ENCODE peak calls at places on chromosome 5, in six cellular contexts. W, I, C, F, M and A are unnamed samples.

GRCh38 chr5:99068944-99069650 is 140.3 kb upstream of the CHD1 start:
- DNase-seq in I (no peak), F (no peak), W (no peak), C (no peak), M (no peak), A (no peak)

GRCh38 chr5:159105318-159106053 is 5.8 kb upstream of the EBF1 start:
- DNase-seq in M (no peak), I (no peak), F (no peak), W (no peak), C (no peak), A (no peak)

GRCh38 chr5:142748568-142749249 is 21.5 kb upstream of the ARHGAP26 start:
- DNase-seq in W (peak; percentile 70), I (no peak), C (no peak), F (no peak), M (peak; percentile 62), A (no peak)

GRCh38 chr5:133287500-133287899 is 235.7 kb downstream of the HSPA4 start:
- DNase-seq in M (no peak), I (no peak), C (no peak), W (no peak), F (peak; percentile 31), A (no peak)

GRCh38 chr5:169728-170094 is 21.6 kb upstream of the LRRC14B start:
- DNase-seq in M (no peak), W (no peak), C (no peak), F (no peak), I (no peak), A (no peak)

GRCh38 chr5:82418608-82418950 is 140.4 kb upstream of the RPS23 start:
- DNase-seq in F (no peak), C (no peak), I (no peak), W (no peak), M (no peak), A (no peak)

GRCh38 chr5:14574891-14575496 is 6.6 kb upstream of the OTULINL start:
- DNase-seq in M (peak; percentile 53), C (peak; percentile 67), F (peak; percentile 62), W (no peak), I (no peak), A (no peak)

GRCh38 chr5:118553662-118554061 is 434.7 kb downstream of the DTWD2 start:
- DNase-seq in I (peak; percentile 15), M (no peak), C (no peak), F (peak; percentile 79), W (no peak), A (peak; percentile 90)

GRCh38 chr5:893137-893506 is 438 bp downstream of the TRIP13 start:
- DNase-seq in M (no peak), F (no peak), I (no peak), C (no peak), W (no peak), A (no peak)

GRCh38 chr5:73823508-73823925 is 197.5 kb downstream of the ARHGEF28 start:
- DNase-seq in M (no peak), C (no peak), I (no peak), F (no peak), W (no peak), A (peak; percentile 45)

DNA sequence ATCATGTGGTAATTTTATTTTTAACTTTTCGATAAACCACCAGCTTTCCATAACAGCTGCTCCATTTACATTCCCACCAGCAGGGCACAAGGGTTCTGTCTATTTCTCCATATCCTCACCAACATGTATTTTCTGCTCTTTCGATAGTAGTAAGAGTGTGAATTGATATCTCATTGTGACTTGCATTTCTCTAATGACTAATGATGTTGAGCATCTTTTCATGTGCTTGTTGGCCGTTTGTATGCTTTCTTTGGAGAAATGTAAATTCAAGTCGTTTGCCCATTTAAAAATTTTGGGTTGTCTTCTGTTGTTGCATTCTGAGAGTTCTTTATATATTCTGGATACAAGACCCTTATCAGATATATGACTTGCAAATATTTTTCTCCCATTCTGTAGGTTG is 45.9 kb downstream of the PSD2 start:
- DNase-seq in C (no peak), M (no peak), F (no peak), I (no peak), W (no peak), A (no peak)
- TF ChIP-seq CTCF in C (no peak), M (no peak), F (no peak), I (no peak), W (no peak), A (no peak)

GRCh38 chr5:91145233-91145620 is 237.9 kb downstream of the ARRDC3 start:
- DNase-seq in I (no peak), C (no peak), F (no peak), W (no peak), M (no peak), A (no peak)
- H3K4me3 ChIP-seq in I (peak overlapping the region; percentile 4), C (no peak overlapping the region), F (no peak overlapping the region), W (no peak overlapping the region), M (peak overlapping the region; percentile 2), A (no peak overlapping the region)

GRCh38 chr5:150303070-150303595 is 428 bp upstream of the ARSI start:
- DNase-seq in W (no peak), C (no peak), M (no peak), I (no peak), F (no peak), A (no peak)
- TF ChIP-seq CTCF in W (no peak), C (no peak), M (no peak), I (no peak), F (no peak), A (no peak)

GRCh38 chr5:146169076-146169475 is 13.4 kb downstream of the LARS1 start:
- DNase-seq in M (no peak), W (no peak), C (no peak), I (no peak), F (no peak), A (no peak)

GRCh38 chr5:146164382-146164781 is 18.1 kb downstream of the LARS1 start:
- DNase-seq in I (no peak), C (no peak), F (no peak), W (no peak), M (no peak), A (no peak)

DNA sequence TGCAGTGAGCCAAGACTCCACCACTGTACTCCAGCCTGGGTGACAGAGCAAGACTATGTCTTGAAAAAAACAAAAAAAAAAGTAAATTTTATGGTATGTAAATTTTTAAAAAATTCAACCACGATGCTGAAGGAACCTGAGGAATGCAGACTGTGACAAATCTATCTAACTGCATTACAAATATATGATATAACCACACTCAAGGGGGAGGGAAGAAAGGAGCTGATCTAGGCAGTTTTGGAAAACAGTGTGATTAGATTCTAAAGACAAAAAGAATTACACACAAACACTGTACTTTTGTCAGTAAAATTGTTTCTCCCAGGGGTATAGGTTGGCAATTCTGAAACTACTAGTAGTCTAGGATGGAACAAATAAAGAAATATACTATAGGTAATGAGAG is 17.0 kb downstream of the LARS1 start:
- DNase-seq in W (no peak), M (no peak), I (no peak), F (no peak), C (no peak), A (no peak)
- H3K4me3 ChIP-seq in W (no peak overlapping the region), M (no peak overlapping the region), I (no peak overlapping the region), F (no peak overlapping the region), C (no peak overlapping the region), A (no peak overlapping the region)

GRCh38 chr5:170861855-170862766 is at the start of gene RANBP17:
- DNase-seq in M (peak; percentile 76), F (no peak), C (peak; percentile 65), W (peak; percentile 86), I (peak; percentile 12), A (no peak)
- TF ChIP-seq CTCF in M (no peak), F (no peak), C (no peak), W (no peak), I (no peak), A (peak; percentile 15)

GRCh38 chr5:54458221-54458620 is 2.7 kb downstream of the HSPB3 start:
- DNase-seq in I (no peak), M (no peak), C (no peak), W (no peak), F (no peak), A (no peak)

GRCh38 chr5:54455413-54456157 is at the start of gene HSPB3:
- DNase-seq in M (no peak), I (peak; percentile 20), C (no peak), W (no peak), F (no peak), A (peak; percentile 93)

GRCh38 chr5:54454602-54455001 is 897 bp upstream of the HSPB3 start:
- DNase-seq in M (no peak), I (no peak), F (no peak), C (no peak), W (no peak), A (no peak)

GRCh38 chr5:54460181-54460919 is 4.9 kb downstream of the HSPB3 start:
- DNase-seq in I (no peak), W (no peak), F (no peak), M (no peak), C (no peak), A (no peak)

DNA sequence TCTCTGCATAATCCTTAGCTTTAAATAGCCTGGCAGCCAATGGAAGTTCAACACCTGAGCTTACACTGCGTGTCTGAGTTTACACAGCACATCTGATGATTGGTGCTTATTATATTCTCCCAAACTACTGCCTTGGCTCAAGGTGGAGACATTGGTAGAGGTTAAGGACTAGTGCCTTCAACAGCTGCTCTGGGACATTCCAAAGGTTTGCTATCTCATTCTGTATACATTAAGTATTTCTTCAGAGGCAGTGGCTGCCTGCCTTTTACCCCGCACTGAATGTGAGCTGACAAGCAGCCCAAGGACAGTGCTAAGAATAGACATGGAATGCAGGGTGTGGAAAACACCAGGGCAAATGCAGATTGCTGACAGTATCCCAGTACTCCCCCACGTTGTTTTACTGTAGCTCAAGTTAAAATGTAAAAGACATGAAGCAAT is 1.6 kb downstream of the HSPB3 start:
- DNase-seq in W (no peak), M (no peak), I (peak; percentile 17), C (no peak), F (no peak), A (peak; percentile 84)
- H3K4me3 ChIP-seq in W (no peak overlapping the region), M (no peak overlapping the region), I (no peak overlapping the region), C (no peak overlapping the region), F (no peak overlapping the region), A (peak overlapping the region; percentile 32)

GRCh38 chr5:35647712-35648111 is 30.0 kb downstream of the SPEF2 start:
- DNase-seq in C (no peak), W (no peak), M (no peak), I (no peak), F (no peak), A (no peak)

GRCh38 chr5:35647128-35647527 is 29.5 kb downstream of the SPEF2 start:
- DNase-seq in W (no peak), C (no peak), M (no peak), I (no peak), F (no peak), A (no peak)

GRCh38 chr5:35640623-35641022 is 23.0 kb downstream of the SPEF2 start:
- DNase-seq in I (no peak), M (no peak), W (no peak), F (no peak), C (no peak), A (no peak)

GRCh38 chr5:35644543-35644942 is 26.9 kb downstream of the SPEF2 start:
- DNase-seq in I (no peak), W (no peak), M (no peak), F (no peak), C (no peak), A (no peak)
- TF ChIP-seq CTCF in I (no peak), W (no peak), M (no peak), F (no peak), C (no peak), A (no peak)

DNA sequence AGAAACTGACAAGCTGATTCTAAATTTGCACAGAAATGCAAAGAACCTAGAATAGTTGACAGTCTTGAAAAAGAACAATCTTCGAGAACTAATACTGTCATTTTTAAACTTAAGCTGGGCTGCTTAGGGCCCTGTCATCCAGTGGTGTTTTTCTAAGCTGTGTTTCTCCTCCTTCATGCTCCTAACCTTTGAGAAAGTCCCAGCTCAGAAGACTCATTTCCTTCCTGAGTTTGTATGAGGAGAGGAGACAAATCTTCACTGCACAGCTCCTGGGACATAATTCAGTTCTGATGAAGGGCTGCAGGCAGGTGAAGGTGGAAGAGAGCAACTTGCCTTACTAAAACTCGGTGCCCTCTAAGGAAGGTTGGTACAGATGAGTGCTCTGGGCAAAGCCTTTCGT is 109.5 kb upstream of the ANKRD55 start:
- DNase-seq in I (no peak), C (no peak), M (no peak), W (no peak), F (no peak), A (no peak)
- H3K4me3 ChIP-seq in I (no peak overlapping the region), C (no peak overlapping the region), M (no peak overlapping the region), W (no peak overlapping the region), F (no peak overlapping the region), A (no peak overlapping the region)